ENCODE peak calls at places on chromosomes 5 and 9, in eight cellular contexts. One of them, this sample, is unnamed.

GRCh38 chr9:113649054-113649453 is 185.5 kb downstream of the RGS3 start:
- DNase-seq in AG10803: peak
- DNase-seq in dorsolateral prefrontal cortex: peak
- DNase-seq in sigmoid colon: peak
- DNase-seq in effector memory CD4-positive, alpha-beta T cell: no peak
- DNase-seq in fibroblast of mammary gland: peak
- DNase-seq in brain microvascular endothelial cell: no peak
- DNase-seq in heart right ventricle: peak
- DNase-seq in this sample: no peak

GRCh38 chr5:4086081-4086480 is 490.4 kb downstream of the IRX1 start:
- DNase-seq in AG10803: no peak
- DNase-seq in dorsolateral prefrontal cortex: no peak
- DNase-seq in sigmoid colon: no peak
- DNase-seq in effector memory CD4-positive, alpha-beta T cell: no peak
- DNase-seq in fibroblast of mammary gland: no peak
- DNase-seq in brain microvascular endothelial cell: no peak
- DNase-seq in heart right ventricle: no peak
- DNase-seq in this sample: no peak

GRCh38 chr9:130240410-130241197 is 25.0 kb upstream of the HMCN2 start:
- DNase-seq in AG10803: peak
- DNase-seq in dorsolateral prefrontal cortex: peak
- DNase-seq in sigmoid colon: peak
- DNase-seq in effector memory CD4-positive, alpha-beta T cell: no peak
- DNase-seq in fibroblast of mammary gland: peak
- DNase-seq in brain microvascular endothelial cell: peak
- DNase-seq in heart right ventricle: peak
- DNase-seq in this sample: peak

GRCh38 chr5:91357012-91357634 is 26.0 kb downstream of the ARRDC3 start:
- DNase-seq in AG10803: no peak
- DNase-seq in dorsolateral prefrontal cortex: no peak
- DNase-seq in sigmoid colon: no peak
- DNase-seq in effector memory CD4-positive, alpha-beta T cell: no peak
- DNase-seq in fibroblast of mammary gland: no peak
- DNase-seq in brain microvascular endothelial cell: no peak
- DNase-seq in heart right ventricle: no peak
- DNase-seq in this sample: no peak

GRCh38 chr9:129964901-129965734 is 77.9 kb downstream of the FNBP1 start:
- DNase-seq in AG10803: peak
- DNase-seq in dorsolateral prefrontal cortex: peak
- DNase-seq in sigmoid colon: peak
- DNase-seq in effector memory CD4-positive, alpha-beta T cell: no peak
- DNase-seq in fibroblast of mammary gland: peak
- DNase-seq in brain microvascular endothelial cell: peak
- DNase-seq in heart right ventricle: no peak
- DNase-seq in this sample: no peak

GRCh38 chr5:104998572-104998971 is 1436.0 kb upstream of the NUDT12 start:
- DNase-seq in AG10803: no peak
- DNase-seq in dorsolateral prefrontal cortex: no peak
- DNase-seq in sigmoid colon: no peak
- DNase-seq in effector memory CD4-positive, alpha-beta T cell: no peak
- DNase-seq in fibroblast of mammary gland: no peak
- DNase-seq in brain microvascular endothelial cell: no peak
- DNase-seq in heart right ventricle: no peak
- DNase-seq in this sample: no peak

GRCh38 chr9:35618325-35618727 is at the start of gene CD72:
- DNase-seq in AG10803: no peak
- DNase-seq in dorsolateral prefrontal cortex: no peak
- DNase-seq in sigmoid colon: no peak
- DNase-seq in effector memory CD4-positive, alpha-beta T cell: no peak
- DNase-seq in fibroblast of mammary gland: no peak
- DNase-seq in brain microvascular endothelial cell: no peak
- DNase-seq in heart right ventricle: no peak
- DNase-seq in this sample: no peak

GRCh38 chr5:33781286-33781685 is 110.5 kb downstream of the ADAMTS12 start:
- DNase-seq in AG10803: peak
- DNase-seq in dorsolateral prefrontal cortex: no peak
- DNase-seq in sigmoid colon: peak
- DNase-seq in effector memory CD4-positive, alpha-beta T cell: no peak
- DNase-seq in fibroblast of mammary gland: peak
- DNase-seq in brain microvascular endothelial cell: peak
- DNase-seq in heart right ventricle: no peak
- DNase-seq in this sample: no peak

GRCh38 chr9:116316231-116316630 is 162.6 kb downstream of the PAPPA start:
- DNase-seq in AG10803: no peak
- DNase-seq in dorsolateral prefrontal cortex: no peak
- DNase-seq in sigmoid colon: no peak
- DNase-seq in effector memory CD4-positive, alpha-beta T cell: no peak
- DNase-seq in fibroblast of mammary gland: no peak
- DNase-seq in brain microvascular endothelial cell: no peak
- DNase-seq in heart right ventricle: no peak
- DNase-seq in this sample: no peak

GRCh38 chr5:116528519-116529234 is 45.9 kb downstream of the SEMA6A start:
- DNase-seq in AG10803: no peak
- DNase-seq in dorsolateral prefrontal cortex: no peak
- DNase-seq in sigmoid colon: no peak
- DNase-seq in effector memory CD4-positive, alpha-beta T cell: no peak
- DNase-seq in fibroblast of mammary gland: no peak
- DNase-seq in brain microvascular endothelial cell: no peak
- DNase-seq in heart right ventricle: no peak
- DNase-seq in this sample: no peak

GRCh38 chr9:76808636-76809035 is 44.4 kb downstream of the PCA3 start:
- DNase-seq in AG10803: no peak
- DNase-seq in dorsolateral prefrontal cortex: no peak
- DNase-seq in sigmoid colon: no peak
- DNase-seq in effector memory CD4-positive, alpha-beta T cell: no peak
- DNase-seq in fibroblast of mammary gland: peak
- DNase-seq in brain microvascular endothelial cell: no peak
- DNase-seq in heart right ventricle: no peak
- DNase-seq in this sample: no peak

GRCh38 chr5:167769846-167770420 is 521.5 kb upstream of the WWC1 start:
- DNase-seq in AG10803: peak
- DNase-seq in dorsolateral prefrontal cortex: no peak
- DNase-seq in sigmoid colon: no peak
- DNase-seq in effector memory CD4-positive, alpha-beta T cell: no peak
- DNase-seq in fibroblast of mammary gland: no peak
- DNase-seq in brain microvascular endothelial cell: no peak
- DNase-seq in heart right ventricle: no peak
- DNase-seq in this sample: no peak

GRCh38 chr5:116361171-116361967 is 213.3 kb downstream of the SEMA6A start:
- DNase-seq in AG10803: peak
- DNase-seq in dorsolateral prefrontal cortex: peak
- DNase-seq in sigmoid colon: peak
- DNase-seq in effector memory CD4-positive, alpha-beta T cell: no peak
- DNase-seq in fibroblast of mammary gland: peak
- DNase-seq in brain microvascular endothelial cell: peak
- DNase-seq in heart right ventricle: peak
- DNase-seq in this sample: no peak

GRCh38 chr5:159310492-159310891 is 19.8 kb downstream of the IL12B start:
- DNase-seq in AG10803: no peak
- DNase-seq in dorsolateral prefrontal cortex: no peak
- DNase-seq in sigmoid colon: no peak
- DNase-seq in effector memory CD4-positive, alpha-beta T cell: no peak
- DNase-seq in fibroblast of mammary gland: no peak
- DNase-seq in brain microvascular endothelial cell: peak
- DNase-seq in heart right ventricle: no peak
- DNase-seq in this sample: no peak

GRCh38 chr5:113071401-113071800 is 94.8 kb downstream of the DCP2 start:
- DNase-seq in AG10803: no peak
- DNase-seq in dorsolateral prefrontal cortex: no peak
- DNase-seq in sigmoid colon: no peak
- DNase-seq in effector memory CD4-positive, alpha-beta T cell: no peak
- DNase-seq in fibroblast of mammary gland: no peak
- DNase-seq in brain microvascular endothelial cell: no peak
- DNase-seq in heart right ventricle: no peak
- DNase-seq in this sample: no peak

GRCh38 chr5:179416114-179416730 is 71.0 kb upstream of the ADAMTS2 start:
- DNase-seq in AG10803: no peak
- DNase-seq in dorsolateral prefrontal cortex: peak
- DNase-seq in sigmoid colon: no peak
- DNase-seq in effector memory CD4-positive, alpha-beta T cell: no peak
- DNase-seq in fibroblast of mammary gland: no peak
- DNase-seq in brain microvascular endothelial cell: no peak
- DNase-seq in heart right ventricle: no peak
- DNase-seq in this sample: no peak

GRCh38 chr9:131762356-131762932 is 22.6 kb upstream of the RAPGEF1 start:
- DNase-seq in AG10803: peak
- DNase-seq in dorsolateral prefrontal cortex: peak
- DNase-seq in sigmoid colon: peak
- DNase-seq in effector memory CD4-positive, alpha-beta T cell: peak
- DNase-seq in fibroblast of mammary gland: peak
- DNase-seq in brain microvascular endothelial cell: peak
- DNase-seq in heart right ventricle: peak
- DNase-seq in this sample: no peak

GRCh38 chr5:159208508-159209437 is 580 bp downstream of the RNF145 start:
- DNase-seq in AG10803: peak
- DNase-seq in dorsolateral prefrontal cortex: no peak
- DNase-seq in sigmoid colon: peak
- DNase-seq in effector memory CD4-positive, alpha-beta T cell: no peak
- DNase-seq in fibroblast of mammary gland: no peak
- DNase-seq in brain microvascular endothelial cell: no peak
- DNase-seq in heart right ventricle: peak
- DNase-seq in this sample: no peak

GRCh38 chr5:140293091-140293996 is 9.6 kb downstream of the PFDN1 start:
- DNase-seq in AG10803: no peak
- DNase-seq in dorsolateral prefrontal cortex: no peak
- DNase-seq in sigmoid colon: no peak
- DNase-seq in effector memory CD4-positive, alpha-beta T cell: no peak
- DNase-seq in fibroblast of mammary gland: peak
- DNase-seq in brain microvascular endothelial cell: no peak
- DNase-seq in heart right ventricle: no peak
- DNase-seq in this sample: no peak
- H3K4me3 ChIP-seq in AG10803: no peak
- H3K4me3 ChIP-seq in dorsolateral prefrontal cortex: no peak
- H3K4me3 ChIP-seq in sigmoid colon: no peak
- H3K4me3 ChIP-seq in effector memory CD4-positive, alpha-beta T cell: no peak
- H3K4me3 ChIP-seq in fibroblast of mammary gland: no peak
- H3K4me3 ChIP-seq in brain microvascular endothelial cell: no peak
- H3K4me3 ChIP-seq in heart right ventricle: no peak
- H3K4me3 ChIP-seq in this sample: no peak

DNA sequence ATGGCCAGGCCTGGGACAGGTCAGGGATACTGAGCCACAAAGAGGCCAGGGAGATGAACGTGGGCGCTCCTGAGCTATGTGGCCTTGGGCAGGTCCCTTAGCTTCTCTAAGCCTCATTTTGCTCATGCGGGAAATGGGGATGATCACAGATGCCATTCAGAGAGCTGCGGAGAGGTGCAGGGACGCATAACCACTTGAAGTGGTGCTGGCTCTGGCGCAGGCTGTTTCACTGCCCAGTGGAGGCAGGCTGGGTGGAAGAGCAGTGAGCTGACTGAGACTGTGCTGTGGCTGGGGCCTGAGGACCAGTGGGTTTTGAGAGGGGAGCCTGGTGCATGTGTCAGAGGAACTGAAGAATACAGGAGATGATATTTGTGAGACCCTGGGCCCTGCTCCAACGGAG is 18.4 kb downstream of the CXXC5 start:
- DNase-seq in AG10803: no peak
- DNase-seq in dorsolateral prefrontal cortex: no peak
- DNase-seq in sigmoid colon: no peak
- DNase-seq in effector memory CD4-positive, alpha-beta T cell: no peak
- DNase-seq in fibroblast of mammary gland: no peak
- DNase-seq in brain microvascular endothelial cell: no peak
- DNase-seq in heart right ventricle: no peak
- DNase-seq in this sample: no peak
- H3K4me3 ChIP-seq in AG10803: no peak
- H3K4me3 ChIP-seq in dorsolateral prefrontal cortex: no peak
- H3K4me3 ChIP-seq in sigmoid colon: no peak
- H3K4me3 ChIP-seq in effector memory CD4-positive, alpha-beta T cell: no peak
- H3K4me3 ChIP-seq in fibroblast of mammary gland: no peak
- H3K4me3 ChIP-seq in brain microvascular endothelial cell: no peak
- H3K4me3 ChIP-seq in heart right ventricle: no peak
- H3K4me3 ChIP-seq in this sample: no peak

GRCh38 chr5:1840071-1840547 is 38.9 kb downstream of the NDUFS6 start:
- DNase-seq in AG10803: no peak
- DNase-seq in dorsolateral prefrontal cortex: no peak
- DNase-seq in sigmoid colon: no peak
- DNase-seq in effector memory CD4-positive, alpha-beta T cell: no peak
- DNase-seq in fibroblast of mammary gland: no peak
- DNase-seq in brain microvascular endothelial cell: no peak
- DNase-seq in heart right ventricle: no peak
- DNase-seq in this sample: no peak

GRCh38 chr5:1840741-1841521 is 39.7 kb downstream of the NDUFS6 start:
- DNase-seq in AG10803: no peak
- DNase-seq in dorsolateral prefrontal cortex: no peak
- DNase-seq in sigmoid colon: no peak
- DNase-seq in effector memory CD4-positive, alpha-beta T cell: no peak
- DNase-seq in fibroblast of mammary gland: no peak
- DNase-seq in brain microvascular endothelial cell: no peak
- DNase-seq in heart right ventricle: peak
- DNase-seq in this sample: no peak

GRCh38 chr5:1845696-1846095 is 37.0 kb downstream of the IRX4 start:
- DNase-seq in AG10803: no peak
- DNase-seq in dorsolateral prefrontal cortex: no peak
- DNase-seq in sigmoid colon: no peak
- DNase-seq in effector memory CD4-positive, alpha-beta T cell: no peak
- DNase-seq in fibroblast of mammary gland: no peak
- DNase-seq in brain microvascular endothelial cell: no peak
- DNase-seq in heart right ventricle: no peak
- DNase-seq in this sample: no peak

GRCh38 chr5:1844708-1845436 is 37.9 kb downstream of the IRX4 start:
- DNase-seq in AG10803: no peak
- DNase-seq in dorsolateral prefrontal cortex: no peak
- DNase-seq in sigmoid colon: no peak
- DNase-seq in effector memory CD4-positive, alpha-beta T cell: no peak
- DNase-seq in fibroblast of mammary gland: no peak
- DNase-seq in brain microvascular endothelial cell: no peak
- DNase-seq in heart right ventricle: no peak
- DNase-seq in this sample: no peak

GRCh38 chr5:1842026-1842819 is 40.5 kb downstream of the IRX4 start:
- DNase-seq in AG10803: no peak
- DNase-seq in dorsolateral prefrontal cortex: no peak
- DNase-seq in sigmoid colon: no peak
- DNase-seq in effector memory CD4-positive, alpha-beta T cell: no peak
- DNase-seq in fibroblast of mammary gland: no peak
- DNase-seq in brain microvascular endothelial cell: no peak
- DNase-seq in heart right ventricle: no peak
- DNase-seq in this sample: no peak
- H3K4me3 ChIP-seq in AG10803: no peak
- H3K4me3 ChIP-seq in dorsolateral prefrontal cortex: no peak
- H3K4me3 ChIP-seq in sigmoid colon: no peak
- H3K4me3 ChIP-seq in effector memory CD4-positive, alpha-beta T cell: no peak
- H3K4me3 ChIP-seq in fibroblast of mammary gland: no peak
- H3K4me3 ChIP-seq in brain microvascular endothelial cell: no peak
- H3K4me3 ChIP-seq in heart right ventricle: no peak
- H3K4me3 ChIP-seq in this sample: no peak

GRCh38 chr9:121233906-121234901 is 32.5 kb upstream of the RAB14 start:
- DNase-seq in AG10803: peak
- DNase-seq in dorsolateral prefrontal cortex: no peak
- DNase-seq in sigmoid colon: no peak
- DNase-seq in effector memory CD4-positive, alpha-beta T cell: no peak
- DNase-seq in fibroblast of mammary gland: peak
- DNase-seq in brain microvascular endothelial cell: peak
- DNase-seq in heart right ventricle: no peak
- DNase-seq in this sample: peak
- H3K4me3 ChIP-seq in AG10803: no peak
- H3K4me3 ChIP-seq in dorsolateral prefrontal cortex: no peak
- H3K4me3 ChIP-seq in sigmoid colon: no peak
- H3K4me3 ChIP-seq in effector memory CD4-positive, alpha-beta T cell: no peak
- H3K4me3 ChIP-seq in fibroblast of mammary gland: no peak
- H3K4me3 ChIP-seq in brain microvascular endothelial cell: no peak
- H3K4me3 ChIP-seq in heart right ventricle: no peak
- H3K4me3 ChIP-seq in this sample: peak